ENCODE peak calls at places on chromosomes 7 and 10, in seven cellular contexts. One of them, this sample, is unnamed.

GRCh38 chr10:24887855-24888231 is 64.6 kb downstream of the PRTFDC1 start:
- DNase-seq in astrocyte: no peak
- DNase-seq in HCT116: no peak
- DNase-seq in IMR-90: no peak
- DNase-seq in H1: no peak
- DNase-seq in GM23338: no peak
- DNase-seq in GM12878: no peak
- DNase-seq in this sample: no peak

GRCh38 chr7:125490167-125490566 is 560.5 kb upstream of the POT1 start:
- DNase-seq in astrocyte: no peak
- DNase-seq in HCT116: no peak
- DNase-seq in IMR-90: no peak
- DNase-seq in H1: no peak
- DNase-seq in GM23338: no peak
- DNase-seq in GM12878: no peak
- DNase-seq in this sample: no peak

GRCh38 chr7:54837761-54838539 is 78.9 kb upstream of the SEC61G start:
- DNase-seq in astrocyte: no peak
- DNase-seq in HCT116: no peak
- DNase-seq in IMR-90: no peak
- DNase-seq in H1: no peak
- DNase-seq in GM23338: no peak
- DNase-seq in GM12878: no peak
- DNase-seq in this sample: no peak

GRCh38 chr10:13801156-13801906 is 214.6 kb downstream of the PRPF18 start:
- DNase-seq in astrocyte: no peak
- DNase-seq in HCT116: no peak
- DNase-seq in IMR-90: no peak
- DNase-seq in H1: no peak
- DNase-seq in GM23338: no peak
- DNase-seq in GM12878: no peak
- DNase-seq in this sample: no peak

GRCh38 chr7:108358553-108358952 is 97.7 kb downstream of the NRCAM start:
- DNase-seq in astrocyte: peak; percentile 91
- DNase-seq in HCT116: no peak
- DNase-seq in IMR-90: peak; percentile 64
- DNase-seq in H1: peak; percentile 46
- DNase-seq in GM23338: peak; percentile 32
- DNase-seq in GM12878: no peak
- DNase-seq in this sample: peak; percentile 83

GRCh38 chr10:32073676-32074075 is 17.5 kb upstream of the KIF5B start:
- DNase-seq in astrocyte: no peak
- DNase-seq in HCT116: no peak
- DNase-seq in IMR-90: peak; percentile 18
- DNase-seq in H1: no peak
- DNase-seq in GM23338: no peak
- DNase-seq in GM12878: no peak
- DNase-seq in this sample: no peak

GRCh38 chr7:30469303-30469702 is 9.3 kb downstream of the NOD1 start:
- DNase-seq in astrocyte: peak; percentile 100
- DNase-seq in HCT116: peak; percentile 8
- DNase-seq in IMR-90: peak; percentile 99
- DNase-seq in H1: peak; percentile 79
- DNase-seq in GM23338: peak; percentile 96
- DNase-seq in GM12878: no peak
- DNase-seq in this sample: peak; percentile 92

GRCh38 chr10:22317121-22317370 is 858 bp downstream of the COMMD3 start:
- DNase-seq in astrocyte: no peak
- DNase-seq in HCT116: no peak
- DNase-seq in IMR-90: no peak
- DNase-seq in H1: no peak
- DNase-seq in GM23338: no peak
- DNase-seq in GM12878: no peak
- DNase-seq in this sample: no peak

GRCh38 chr10:32232378-32232777 is 114.6 kb downstream of the EPC1 start:
- DNase-seq in astrocyte: no peak
- DNase-seq in HCT116: no peak
- DNase-seq in IMR-90: no peak
- DNase-seq in H1: no peak
- DNase-seq in GM23338: peak; percentile 83
- DNase-seq in GM12878: no peak
- DNase-seq in this sample: peak; percentile 17

GRCh38 chr7:137846588-137847417 is at the start of gene DGKI:
- DNase-seq in astrocyte: no peak
- DNase-seq in HCT116: no peak
- DNase-seq in IMR-90: no peak
- DNase-seq in H1: no peak
- DNase-seq in GM23338: peak; percentile 77
- DNase-seq in GM12878: no peak
- DNase-seq in this sample: peak; percentile 30

GRCh38 chr7:25895792-25896171 is 256.2 kb upstream of the NFE2L3 start:
- DNase-seq in astrocyte: no peak
- DNase-seq in HCT116: no peak
- DNase-seq in IMR-90: no peak
- DNase-seq in H1: no peak
- DNase-seq in GM23338: peak; percentile 77
- DNase-seq in GM12878: no peak
- DNase-seq in this sample: no peak

GRCh38 chr10:110755781-110756180 is 111.6 kb downstream of the RBM20 start:
- DNase-seq in astrocyte: no peak
- DNase-seq in HCT116: no peak
- DNase-seq in IMR-90: no peak
- DNase-seq in H1: no peak
- DNase-seq in GM23338: no peak
- DNase-seq in GM12878: no peak
- DNase-seq in this sample: no peak

GRCh38 chr7:99331002-99331401 is 5.3 kb downstream of the ARPC1A start:
- DNase-seq in astrocyte: no peak
- DNase-seq in HCT116: no peak
- DNase-seq in IMR-90: no peak
- DNase-seq in H1: no peak
- DNase-seq in GM23338: no peak
- DNase-seq in GM12878: no peak
- DNase-seq in this sample: no peak

GRCh38 chr7:64463636-64464375 is 99.1 kb downstream of the ZNF680 start:
- DNase-seq in astrocyte: peak; percentile 56
- DNase-seq in HCT116: no peak
- DNase-seq in IMR-90: peak; percentile 4
- DNase-seq in H1: no peak
- DNase-seq in GM23338: no peak
- DNase-seq in GM12878: no peak
- DNase-seq in this sample: no peak

GRCh38 chr10:31261502-31262311 is 57.3 kb upstream of the ZEB1 start:
- DNase-seq in astrocyte: peak; percentile 84
- DNase-seq in HCT116: no peak
- DNase-seq in IMR-90: peak; percentile 94
- DNase-seq in H1: no peak
- DNase-seq in GM23338: no peak
- DNase-seq in GM12878: no peak
- DNase-seq in this sample: peak; percentile 25

GRCh38 chr10:23341004-23341403 is 3.6 kb downstream of the C10orf67 start:
- DNase-seq in astrocyte: no peak
- DNase-seq in HCT116: no peak
- DNase-seq in IMR-90: peak; percentile 30
- DNase-seq in H1: no peak
- DNase-seq in GM23338: no peak
- DNase-seq in GM12878: no peak
- DNase-seq in this sample: no peak

GRCh38 chr7:51288896-51289607 is 27.6 kb downstream of the COBL start:
- DNase-seq in astrocyte: no peak
- DNase-seq in HCT116: no peak
- DNase-seq in IMR-90: no peak
- DNase-seq in H1: no peak
- DNase-seq in GM23338: peak; percentile 44
- DNase-seq in GM12878: no peak
- DNase-seq in this sample: no peak

GRCh38 chr10:124659380-124659779 is 84.8 kb downstream of the FAM53B start:
- DNase-seq in astrocyte: no peak
- DNase-seq in HCT116: no peak
- DNase-seq in IMR-90: no peak
- DNase-seq in H1: no peak
- DNase-seq in GM23338: no peak
- DNase-seq in GM12878: no peak
- DNase-seq in this sample: no peak

GRCh38 chr10:80480852-80481251 is 26.7 kb downstream of the TSPAN14 start:
- DNase-seq in astrocyte: no peak
- DNase-seq in HCT116: no peak
- DNase-seq in IMR-90: no peak
- DNase-seq in H1: no peak
- DNase-seq in GM23338: no peak
- DNase-seq in GM12878: no peak
- DNase-seq in this sample: no peak

GRCh38 chr7:50379082-50379481 is 71.1 kb downstream of the FIGNL1 start:
- DNase-seq in astrocyte: no peak
- DNase-seq in HCT116: no peak
- DNase-seq in IMR-90: no peak
- DNase-seq in H1: peak; percentile 51
- DNase-seq in GM23338: peak; percentile 82
- DNase-seq in GM12878: no peak
- DNase-seq in this sample: peak; percentile 63

GRCh38 chr7:131602994-131603372 is 46.6 kb upstream of the PODXL start:
- DNase-seq in astrocyte: no peak
- DNase-seq in HCT116: no peak
- DNase-seq in IMR-90: no peak
- DNase-seq in H1: no peak
- DNase-seq in GM23338: no peak
- DNase-seq in GM12878: no peak
- DNase-seq in this sample: no peak

GRCh38 chr10:70038926-70039325 is 13.7 kb upstream of the MACROH2A2 start:
- DNase-seq in astrocyte: no peak
- DNase-seq in HCT116: no peak
- DNase-seq in IMR-90: no peak
- DNase-seq in H1: no peak
- DNase-seq in GM23338: no peak
- DNase-seq in GM12878: no peak
- DNase-seq in this sample: no peak

GRCh38 chr10:123642697-123643096 is 23.5 kb upstream of the GPR26 start:
- DNase-seq in astrocyte: no peak
- DNase-seq in HCT116: no peak
- DNase-seq in IMR-90: no peak
- DNase-seq in H1: no peak
- DNase-seq in GM23338: peak; percentile 36
- DNase-seq in GM12878: no peak
- DNase-seq in this sample: peak; percentile 33

GRCh38 chr7:96179863-96180262 is 142.0 kb downstream of the SLC25A13 start:
- DNase-seq in astrocyte: no peak
- DNase-seq in HCT116: no peak
- DNase-seq in IMR-90: peak; percentile 10
- DNase-seq in H1: no peak
- DNase-seq in GM23338: no peak
- DNase-seq in GM12878: no peak
- DNase-seq in this sample: no peak
- H2AFZ ChIP-seq in astrocyte: no peak overlapping the region
- H2AFZ ChIP-seq in HCT116: no peak overlapping the region
- H2AFZ ChIP-seq in IMR-90: no peak overlapping the region
- H2AFZ ChIP-seq in H1: no peak overlapping the region
- H2AFZ ChIP-seq in GM23338: no peak overlapping the region
- H2AFZ ChIP-seq in GM12878: no peak overlapping the region
- H2AFZ ChIP-seq in this sample: no peak overlapping the region

GRCh38 chr7:11343136-11343535 is 369.5 kb downstream of the PHF14 start:
- DNase-seq in astrocyte: no peak
- DNase-seq in HCT116: no peak
- DNase-seq in IMR-90: no peak
- DNase-seq in H1: no peak
- DNase-seq in GM23338: peak; percentile 34
- DNase-seq in GM12878: no peak
- DNase-seq in this sample: no peak
- H2AFZ ChIP-seq in astrocyte: no peak overlapping the region
- H2AFZ ChIP-seq in HCT116: peak overlapping the region; percentile 55
- H2AFZ ChIP-seq in IMR-90: no peak overlapping the region
- H2AFZ ChIP-seq in H1: peak overlapping the region; percentile 79
- H2AFZ ChIP-seq in GM23338: peak overlapping the region; percentile 6
- H2AFZ ChIP-seq in GM12878: no peak overlapping the region
- H2AFZ ChIP-seq in this sample: no peak overlapping the region

GRCh38 chr10:131013281-131013680 is 298.2 kb downstream of the TCERG1L start:
- DNase-seq in astrocyte: no peak
- DNase-seq in HCT116: no peak
- DNase-seq in IMR-90: no peak
- DNase-seq in H1: no peak
- DNase-seq in GM23338: no peak
- DNase-seq in GM12878: no peak
- DNase-seq in this sample: no peak

GRCh38 chr10:131014271-131014670 is 297.2 kb downstream of the TCERG1L start:
- DNase-seq in astrocyte: no peak
- DNase-seq in HCT116: no peak
- DNase-seq in IMR-90: no peak
- DNase-seq in H1: no peak
- DNase-seq in GM23338: no peak
- DNase-seq in GM12878: no peak
- DNase-seq in this sample: no peak

GRCh38 chr10:131010965-131011575 is 300.5 kb downstream of the TCERG1L start:
- DNase-seq in astrocyte: no peak
- DNase-seq in HCT116: no peak
- DNase-seq in IMR-90: no peak
- DNase-seq in H1: no peak
- DNase-seq in GM23338: no peak
- DNase-seq in GM12878: no peak
- DNase-seq in this sample: no peak

GRCh38 chr10:131012641-131012985 is 298.9 kb downstream of the TCERG1L start:
- DNase-seq in astrocyte: no peak
- DNase-seq in HCT116: no peak
- DNase-seq in IMR-90: no peak
- DNase-seq in H1: no peak
- DNase-seq in GM23338: no peak
- DNase-seq in GM12878: no peak
- DNase-seq in this sample: no peak

DNA sequence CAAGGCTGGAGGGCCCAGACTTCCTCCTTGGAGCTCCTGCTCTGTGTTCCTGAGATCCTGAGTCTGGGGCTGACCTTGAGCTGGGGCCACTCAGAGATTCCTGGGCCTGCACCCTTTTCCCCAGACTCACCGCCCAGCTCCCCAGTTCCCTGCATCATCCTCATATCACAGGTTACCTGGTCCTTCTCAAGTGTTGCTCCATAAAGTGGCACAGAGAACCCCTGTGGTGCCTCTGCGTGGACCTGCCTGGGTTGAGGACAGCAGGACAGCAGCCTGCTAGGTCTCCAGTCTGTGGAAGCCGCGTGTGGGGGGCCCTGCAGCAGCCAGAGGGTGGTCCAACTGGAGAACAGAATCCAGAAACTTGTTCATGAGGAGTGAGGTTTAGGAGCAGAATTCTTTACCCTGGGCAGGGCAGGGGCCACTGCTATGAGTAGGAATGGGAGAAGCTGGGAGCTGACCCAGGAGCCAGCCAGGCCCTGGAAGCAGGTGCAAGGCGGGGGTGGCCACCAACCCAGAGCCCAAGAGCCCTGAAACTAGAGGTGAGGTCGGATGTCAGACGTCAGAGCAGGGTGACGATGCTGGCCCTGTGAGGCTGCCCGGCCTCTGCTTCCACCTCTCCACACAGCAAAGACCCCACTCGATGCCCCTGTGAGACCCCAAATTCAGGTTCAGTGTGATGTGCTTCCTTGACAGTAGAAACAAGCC is 299.4 kb downstream of the TCERG1L start:
- DNase-seq in astrocyte: no peak
- DNase-seq in HCT116: no peak
- DNase-seq in IMR-90: no peak
- DNase-seq in H1: no peak
- DNase-seq in GM23338: no peak
- DNase-seq in GM12878: no peak
- DNase-seq in this sample: no peak
- H2AFZ ChIP-seq in astrocyte: no peak overlapping the region
- H2AFZ ChIP-seq in HCT116: no peak overlapping the region
- H2AFZ ChIP-seq in IMR-90: no peak overlapping the region
- H2AFZ ChIP-seq in H1: no peak overlapping the region
- H2AFZ ChIP-seq in GM23338: no peak overlapping the region
- H2AFZ ChIP-seq in GM12878: no peak overlapping the region
- H2AFZ ChIP-seq in this sample: no peak overlapping the region

GRCh38 chr10:98316661-98317060 is 48.7 kb upstream of the LOXL4 start:
- DNase-seq in astrocyte: peak; percentile 50
- DNase-seq in HCT116: no peak
- DNase-seq in IMR-90: peak; percentile 67
- DNase-seq in H1: no peak
- DNase-seq in GM23338: no peak
- DNase-seq in GM12878: no peak
- DNase-seq in this sample: no peak
- H2AFZ ChIP-seq in astrocyte: no peak overlapping the region
- H2AFZ ChIP-seq in HCT116: peak overlapping the region; percentile 20
- H2AFZ ChIP-seq in IMR-90: peak overlapping the region; percentile 83
- H2AFZ ChIP-seq in H1: no peak overlapping the region
- H2AFZ ChIP-seq in GM23338: no peak overlapping the region
- H2AFZ ChIP-seq in GM12878: no peak overlapping the region
- H2AFZ ChIP-seq in this sample: no peak overlapping the region

This sample was measured in hepatocyte.